ENCODE peak calls at places on chromosomes 7 and 10, in five cellular contexts. E, P, B, A and U are unnamed samples.

GRCh38 chr7:36809064-36809463 is 84.8 kb upstream of the AOAH start:
- DNase-seq in E (no peak), P (no peak), B (no peak), A (no peak), U (no peak)

GRCh38 chr7:128203047-128203491 is 38.0 kb upstream of the LEP start:
- DNase-seq in E (no peak), P (no peak), B (no peak), A (no peak), U (no peak)

GRCh38 chr10:102281103-102281502 is 35.8 kb downstream of the GBF1 start:
- DNase-seq in E (no peak), P (peak), B (no peak), A (no peak), U (no peak)

GRCh38 chr7:28725911-28726310 is 232.2 kb downstream of the TRIL start:
- DNase-seq in E (peak), P (no peak), B (no peak), A (no peak), U (no peak)

GRCh38 chr10:18071591-18071990 is 68.6 kb upstream of the CACNB2 start:
- DNase-seq in E (no peak), P (no peak), B (no peak), A (no peak), U (no peak)

GRCh38 chr7:132998763-132999162 is 83.1 kb downstream of the CHCHD3 start:
- DNase-seq in E (no peak), P (no peak), B (no peak), A (no peak), U (no peak)

GRCh38 chr10:1938317-1938716 is 201.0 kb upstream of the ADARB2 start:
- DNase-seq in E (no peak), P (no peak), B (no peak), A (no peak), U (no peak)

GRCh38 chr10:43225787-43226153 is 41.1 kb downstream of the RASGEF1A start:
- DNase-seq in E (no peak), P (no peak), B (no peak), A (peak), U (no peak)

GRCh38 chr7:99392046-99392445 is 16.4 kb downstream of the PDAP1 start:
- DNase-seq in E (no peak), P (no peak), B (no peak), A (no peak), U (no peak)

GRCh38 chr7:32143271-32143670 is 73.1 kb upstream of the PDE1C start:
- DNase-seq in E (no peak), P (no peak), B (peak), A (no peak), U (no peak)

GRCh38 chr7:150803161-150803860 is 2.7 kb downstream of the TMEM176A start:
- DNase-seq in E (no peak), P (no peak), B (no peak), A (no peak), U (no peak)

GRCh38 chr10:17734432-17735110 is 17.4 kb upstream of the TMEM236 start:
- DNase-seq in E (no peak), P (no peak), B (no peak), A (no peak), U (no peak)

GRCh38 chr7:127708201-127708600 is 56.2 kb downstream of the SND1 start:
- DNase-seq in E (no peak), P (no peak), B (no peak), A (no peak), U (no peak)

GRCh38 chr10:77554996-77555397 is 82.6 kb downstream of the KCNMA1 start:
- DNase-seq in E (no peak), P (no peak), B (no peak), A (no peak), U (no peak)

GRCh38 chr10:42898037-42898960 is 115.7 kb downstream of the BMS1 start:
- DNase-seq in E (no peak), P (no peak), B (no peak), A (no peak), U (no peak)

GRCh38 chr7:92246363-92247101 is 758 bp downstream of the ANKIB1 start:
- DNase-seq in E (peak), P (no peak), B (no peak), A (peak), U (no peak)

GRCh38 chr7:115749924-115750323 is 280.6 kb downstream of the TFEC start:
- DNase-seq in E (no peak), P (no peak), B (no peak), A (no peak), U (no peak)

GRCh38 chr7:115754226-115754625 is 276.3 kb downstream of the TFEC start:
- DNase-seq in E (no peak), P (no peak), B (no peak), A (no peak), U (no peak)

GRCh38 chr7:115747174-115747573 is 283.4 kb downstream of the TFEC start:
- DNase-seq in E (no peak), P (no peak), B (no peak), A (no peak), U (no peak)

GRCh38 chr7:115748123-115748738 is 282.3 kb downstream of the TFEC start:
- DNase-seq in E (no peak), P (no peak), B (no peak), A (no peak), U (no peak)
- TF ChIP-seq CTCF in E (peak), P (peak), B (peak), A (no peak), U (peak)

DNA sequence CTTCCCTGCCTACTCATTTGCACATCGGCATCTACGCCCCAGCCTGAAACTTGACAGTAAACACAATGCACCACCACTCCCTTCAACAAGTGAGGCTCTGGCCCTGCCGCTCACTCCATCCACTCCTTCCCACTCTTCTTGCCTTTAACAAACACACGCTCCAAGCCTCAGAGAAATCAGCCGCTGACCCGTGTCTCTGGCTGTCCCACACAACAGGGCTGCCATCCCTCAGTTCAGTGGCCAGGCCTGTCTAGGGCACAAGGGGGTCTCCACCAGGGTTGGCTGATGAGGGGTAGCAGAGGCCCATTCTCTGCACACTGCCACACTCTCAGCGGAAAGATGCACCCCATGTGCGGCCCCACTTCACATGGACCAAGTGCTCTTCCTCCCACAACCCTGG is 54.5 kb downstream of the CTBP2 start:
- DNase-seq in E (no peak), P (no peak), B (no peak), A (peak), U (no peak)
- H3K4me3 ChIP-seq in E (no peak), P (no peak), B (no peak), A (no peak), U (no peak)

GRCh38 chr10:117684673-117685211 is 142.2 kb downstream of the EMX2 start:
- DNase-seq in E (no peak), P (no peak), B (no peak), A (no peak), U (no peak)
- TF ChIP-seq CTCF in E (peak), P (no peak), B (peak), A (peak), U (no peak)

GRCh38 chr10:70478191-70479160 is at the start of gene PALD1:
- DNase-seq in E (no peak), P (no peak), B (no peak), A (peak), U (no peak)
- H3K4me3 ChIP-seq in E (peak), P (peak), B (peak), A (peak), U (peak)

GRCh38 chr7:55077581-55078410 is 59.0 kb downstream of the EGFR start:
- DNase-seq in E (no peak), P (no peak), B (no peak), A (no peak), U (no peak)
- TF ChIP-seq CTCF in E (no peak), P (no peak), B (no peak), A (no peak), U (no peak)

GRCh38 chr10:3975016-3975415 is 190.0 kb upstream of the KLF6 start:
- DNase-seq in E (no peak), P (no peak), B (no peak), A (no peak), U (no peak)

GRCh38 chr10:3976171-3976570 is 191.2 kb upstream of the KLF6 start:
- DNase-seq in E (no peak), P (no peak), B (no peak), A (no peak), U (no peak)

GRCh38 chr10:3971713-3972112 is 186.7 kb upstream of the KLF6 start:
- DNase-seq in E (no peak), P (no peak), B (no peak), A (no peak), U (no peak)

GRCh38 chr10:3969876-3970666 is 185.1 kb upstream of the KLF6 start:
- DNase-seq in E (peak), P (no peak), B (no peak), A (no peak), U (no peak)

DNA sequence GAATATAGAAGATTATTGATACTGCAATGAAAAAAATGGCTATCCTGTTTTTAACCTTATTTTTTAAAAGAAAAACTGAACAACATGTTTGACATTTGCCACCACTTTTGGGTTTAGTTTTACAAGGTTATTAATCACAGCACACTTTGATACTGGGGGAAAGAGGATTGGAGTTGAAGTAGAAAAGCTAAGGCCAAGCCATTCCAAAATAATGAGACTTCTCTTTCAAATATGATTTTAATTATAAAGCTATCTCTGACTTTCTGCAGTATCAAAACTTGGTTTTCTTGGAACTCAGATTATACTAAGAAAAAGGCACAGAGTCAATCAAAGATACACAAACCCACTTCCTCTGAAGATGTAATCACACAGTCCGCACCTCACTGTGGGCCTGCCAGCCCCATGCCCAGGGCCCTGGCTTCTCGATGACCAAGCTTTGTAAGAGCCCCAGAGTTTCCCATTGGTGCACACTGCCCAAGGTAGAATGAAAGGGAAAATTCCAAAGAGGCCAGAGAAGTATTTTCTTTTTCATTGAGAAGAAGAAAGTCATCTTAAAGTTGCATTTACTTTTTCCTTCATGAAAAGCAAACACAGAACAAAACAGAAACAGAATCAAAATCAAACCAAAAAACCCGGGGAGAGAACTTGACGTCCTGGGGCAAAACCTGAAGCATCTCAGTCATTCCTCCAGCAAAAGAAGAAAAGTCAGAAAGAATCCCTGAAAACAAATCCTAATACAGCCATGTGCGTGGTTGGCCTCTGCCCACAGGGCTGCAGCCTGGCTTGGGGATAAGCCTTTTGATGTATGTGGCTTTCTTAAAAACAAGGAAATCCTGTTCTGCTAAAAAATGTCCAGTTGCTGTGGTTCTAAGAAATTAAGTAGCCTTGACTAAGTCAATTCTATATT is 187.7 kb upstream of the KLF6 start:
- DNase-seq in E (no peak), P (no peak), B (no peak), A (no peak), U (no peak)
- H3K4me3 ChIP-seq in E (no peak), P (no peak), B (no peak), A (no peak), U (no peak)

GRCh38 chr7:33904680-33905388 is 505 bp upstream of the BMPER start:
- DNase-seq in E (peak), P (no peak), B (no peak), A (peak), U (no peak)
- TF ChIP-seq CTCF in E (no peak), P (peak), B (peak), A (no peak), U (peak)